ENCODE peak calls at places on chromosomes 6 and 20, in ten cellular contexts. I is H1; M is neural progenitor cell; J is stomach; H is mesenchymal stem cell; N is cardiac muscle cell; X is effector memory CD4-positive, alpha-beta T cell; V is suprapubic skin; Z is left ventricle myocardium inferior; Y is adrenal gland. U is an unnamed sample.

GRCh38 chr6:104357928-104358327 is 501.8 kb downstream of the HACE1 start:
- DNase-seq in I (no peak), M (no peak), J (no peak), H (no peak), N (peak), X (no peak), V (no peak), Z (no peak), Y (no peak), U (no peak)

GRCh38 chr20:845226-845868 is 11.8 kb downstream of the FAM110A start:
- DNase-seq in I (peak), M (peak), J (no peak), H (no peak), N (no peak), X (no peak), V (no peak), Z (no peak), Y (no peak), U (no peak)

GRCh38 chr6:45643136-45643535 is 265.4 kb upstream of the SUPT3H start:
- DNase-seq in I (no peak), M (no peak), J (no peak), H (no peak), N (no peak), X (no peak), V (no peak), Z (no peak), Y (no peak), U (no peak)

GRCh38 chr6:104312851-104313250 is 546.9 kb downstream of the HACE1 start:
- DNase-seq in I (no peak), M (no peak), J (no peak), H (no peak), N (no peak), X (no peak), V (no peak), Z (no peak), Y (no peak), U (no peak)

GRCh38 chr6:158115508-158115907 is 52.6 kb downstream of the SERAC1 start:
- DNase-seq in I (no peak), M (no peak), J (no peak), H (no peak), N (no peak), X (no peak), V (no peak), Z (no peak), Y (no peak), U (no peak)

GRCh38 chr20:37358366-37359150 is 12.6 kb downstream of the SRC start:
- DNase-seq in I (no peak), M (no peak), J (peak), H (no peak), N (no peak), X (no peak), V (no peak), Z (no peak), Y (peak), U (no peak)

GRCh38 chr6:52136055-52136454 is 48.6 kb upstream of the PKHD1 start:
- DNase-seq in I (no peak), M (no peak), J (no peak), H (no peak), N (no peak), X (no peak), V (no peak), Z (no peak), Y (no peak), U (no peak)

GRCh38 chr20:48703107-48703506 is 124.7 kb downstream of the PREX1 start:
- DNase-seq in I (no peak), M (no peak), J (peak), H (no peak), N (no peak), X (no peak), V (no peak), Z (peak), Y (peak), U (peak)

GRCh38 chr6:5511924-5512323 is 250.6 kb downstream of the FARS2 start:
- DNase-seq in I (no peak), M (peak), J (no peak), H (peak), N (no peak), X (no peak), V (no peak), Z (no peak), Y (no peak), U (no peak)

GRCh38 chr6:28794175-28795002 is 129.4 kb downstream of the TRIM27 start:
- DNase-seq in I (no peak), M (peak), J (no peak), H (peak), N (peak), X (no peak), V (no peak), Z (no peak), Y (no peak), U (no peak)

GRCh38 chr6:157631388-157631787 is 191.7 kb upstream of the SNX9 start:
- DNase-seq in I (no peak), M (peak), J (no peak), H (no peak), N (peak), X (no peak), V (no peak), Z (no peak), Y (no peak), U (no peak)

GRCh38 chr6:118565317-118565960 is 17.3 kb downstream of the PLN start:
- DNase-seq in I (no peak), M (no peak), J (no peak), H (peak), N (peak), X (no peak), V (no peak), Z (no peak), Y (no peak), U (no peak)

GRCh38 chr6:35024601-35025054 is 116.5 kb downstream of the TCP11 start:
- DNase-seq in I (no peak), M (peak), J (peak), H (peak), N (peak), X (no peak), V (no peak), Z (peak), Y (peak), U (peak)

GRCh38 chr6:30518505-30518850 is 29.2 kb downstream of the HLA-E start:
- DNase-seq in I (no peak), M (no peak), J (no peak), H (no peak), N (no peak), X (no peak), V (no peak), Z (no peak), Y (no peak), U (no peak)

GRCh38 chr6:105045546-105045945 is 88.6 kb downstream of the LIN28B start:
- DNase-seq in I (no peak), M (no peak), J (no peak), H (no peak), N (no peak), X (no peak), V (no peak), Z (no peak), Y (no peak), U (no peak)

GRCh38 chr6:43702522-43703440 is 15.2 kb upstream of the MRPS18A start:
- DNase-seq in I (peak), M (peak), J (peak), H (peak), N (peak), X (no peak), V (peak), Z (peak), Y (peak), U (no peak)

GRCh38 chr20:25117961-25118360 is 36.0 kb upstream of the VSX1 start:
- DNase-seq in I (peak), M (no peak), J (no peak), H (no peak), N (no peak), X (no peak), V (no peak), Z (no peak), Y (no peak), U (no peak)

GRCh38 chr6:168147205-168147738 is 68.3 kb upstream of the FRMD1 start:
- DNase-seq in I (no peak), M (no peak), J (no peak), H (no peak), N (no peak), X (no peak), V (no peak), Z (no peak), Y (no peak), U (no peak)

GRCh38 chr6:107866606-107867301 is 42.6 kb upstream of the SCML4 start:
- DNase-seq in I (no peak), M (peak), J (no peak), H (peak), N (peak), X (peak), V (no peak), Z (no peak), Y (no peak), U (no peak)

GRCh38 chr20:53676987-53677386 is 83.3 kb upstream of the ZNF217 start:
- DNase-seq in I (no peak), M (no peak), J (no peak), H (no peak), N (no peak), X (no peak), V (no peak), Z (no peak), Y (no peak), U (no peak)

GRCh38 chr20:38032585-38033329 is 499 bp downstream of the TTI1 start:
- DNase-seq in I (no peak), M (peak), J (no peak), H (no peak), N (no peak), X (no peak), V (no peak), Z (no peak), Y (no peak), U (no peak)

GRCh38 chr20:34907616-34908469 is 31.4 kb downstream of the ACSS2 start:
- DNase-seq in I (no peak), M (peak), J (peak), H (peak), N (peak), X (no peak), V (no peak), Z (peak), Y (peak), U (peak)

GRCh38 chr6:145529582-145529981 is 205.7 kb downstream of the EPM2A start:
- DNase-seq in I (no peak), M (no peak), J (peak), H (no peak), N (no peak), X (no peak), V (no peak), Z (no peak), Y (no peak), U (no peak)

GRCh38 chr20:12276011-12276673 is 358.4 kb downstream of the BTBD3 start:
- DNase-seq in I (no peak), M (no peak), J (no peak), H (no peak), N (no peak), X (no peak), V (no peak), Z (no peak), Y (no peak), U (no peak)

GRCh38 chr6:91029211-91029610 is 442.3 kb upstream of the MAP3K7 start:
- DNase-seq in I (no peak), M (no peak), J (no peak), H (no peak), N (peak), X (no peak), V (no peak), Z (no peak), Y (peak), U (no peak)

GRCh38 chr20:22995923-22996322 is 39.2 kb upstream of the SSTR4 start:
- DNase-seq in I (no peak), M (no peak), J (no peak), H (no peak), N (no peak), X (no peak), V (no peak), Z (no peak), Y (no peak), U (no peak)

GRCh38 chr6:105592329-105592728 is 189.4 kb upstream of the PREP start:
- DNase-seq in I (no peak), M (no peak), J (no peak), H (peak), N (no peak), X (no peak), V (no peak), Z (no peak), Y (peak), U (no peak)

GRCh38 chr20:13029687-13030510 is 21.1 kb downstream of the SPTLC3 start:
- DNase-seq in I (no peak), M (no peak), J (peak), H (peak), N (no peak), X (no peak), V (no peak), Z (no peak), Y (peak), U (no peak)

GRCh38 chr6:109793793-109794192 is 102.7 kb downstream of the FIG4 start:
- DNase-seq in I (no peak), M (no peak), J (no peak), H (peak), N (peak), X (no peak), V (no peak), Z (no peak), Y (peak), U (no peak)

GRCh38 chr6:148272084-148272483 is 70.6 kb upstream of the SASH1 start:
- DNase-seq in I (no peak), M (no peak), J (no peak), H (peak), N (no peak), X (no peak), V (no peak), Z (no peak), Y (no peak), U (no peak)

GRCh38 chr6:44333273-44333919 is 9.1 kb upstream of the SPATS1 start:
- DNase-seq in I (no peak), M (no peak), J (no peak), H (no peak), N (no peak), X (no peak), V (no peak), Z (no peak), Y (no peak), U (no peak)

GRCh38 chr6:156828280-156828703 is 51.1 kb downstream of the ARID1B start:
- DNase-seq in I (no peak), M (no peak), J (no peak), H (peak), N (no peak), X (no peak), V (no peak), Z (no peak), Y (peak), U (no peak)

GRCh38 chr6:75611011-75611701 is 9.5 kb downstream of the SENP6 start:
- DNase-seq in I (no peak), M (no peak), J (no peak), H (no peak), N (no peak), X (no peak), V (no peak), Z (no peak), Y (no peak), U (no peak)

GRCh38 chr6:75611702-75612375 is 10.2 kb downstream of the SENP6 start:
- DNase-seq in I (no peak), M (no peak), J (no peak), H (peak), N (no peak), X (no peak), V (no peak), Z (no peak), Y (no peak), U (no peak)

GRCh38 chr6:75608304-75608703 is 6.6 kb downstream of the SENP6 start:
- DNase-seq in I (no peak), M (no peak), J (no peak), H (no peak), N (no peak), X (no peak), V (no peak), Z (no peak), Y (no peak), U (no peak)

GRCh38 chr6:75609639-75610590 is 8.2 kb downstream of the SENP6 start:
- DNase-seq in I (no peak), M (no peak), J (no peak), H (peak), N (no peak), X (no peak), V (no peak), Z (no peak), Y (no peak), U (no peak)

GRCh38 chr6:75608955-75609533 is 7.4 kb downstream of the SENP6 start:
- DNase-seq in I (no peak), M (no peak), J (no peak), H (no peak), N (no peak), X (no peak), V (no peak), Z (no peak), Y (no peak), U (no peak)
- H3K27ac ChIP-seq in I (no peak), M (peak), J (peak), H (no peak), N (no peak), X (no peak), V (no peak), Z (peak), Y (peak), U (no peak)

DNA sequence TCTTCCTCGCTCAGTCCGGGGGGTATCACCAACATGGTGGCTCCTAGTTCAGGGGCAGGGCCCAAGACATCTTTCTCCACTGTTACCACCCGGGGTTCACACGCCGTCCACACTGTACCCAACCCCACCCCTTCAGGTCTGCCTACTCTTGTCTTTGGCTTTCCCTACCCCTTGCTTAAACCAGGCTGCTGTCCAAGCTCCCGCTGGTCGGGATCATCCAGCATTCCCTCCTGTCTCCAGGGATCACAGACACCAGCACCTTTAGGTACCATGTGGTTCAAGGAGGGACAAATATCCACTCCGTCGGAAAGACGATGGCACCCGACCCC is 395 bp downstream of the NELFE start:
- DNase-seq in I (no peak), M (no peak), J (no peak), H (no peak), N (no peak), X (no peak), V (no peak), Z (no peak), Y (no peak), U (no peak)
- H3K27ac ChIP-seq in I (peak), M (no peak), J (peak), H (peak), N (peak), X (peak), V (peak), Z (peak), Y (peak), U (peak)

DNA sequence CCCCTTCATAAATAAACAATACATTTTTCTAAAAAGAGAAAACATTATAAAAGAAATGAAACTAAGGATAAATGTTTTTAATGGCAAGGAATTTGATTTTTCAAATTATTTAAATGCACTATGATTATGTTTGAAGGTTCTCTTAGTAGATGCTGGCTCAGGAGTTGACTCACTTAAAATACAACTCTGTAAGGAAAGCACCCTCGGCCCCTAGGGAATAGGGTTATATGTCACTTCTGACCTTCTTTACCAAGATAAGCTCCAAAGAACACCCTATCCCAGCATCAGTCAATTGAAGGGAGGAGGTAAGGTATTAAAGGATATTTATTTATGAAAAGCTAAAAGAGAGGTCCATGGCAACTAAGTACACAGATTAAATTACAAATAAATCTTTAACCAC is 6.8 kb downstream of the SNAP91 start:
- DNase-seq in I (no peak), M (no peak), J (no peak), H (no peak), N (no peak), X (no peak), V (no peak), Z (no peak), Y (no peak), U (no peak)
- H3K27ac ChIP-seq in I (no peak), M (no peak), J (no peak), H (no peak), N (no peak), X (no peak), V (no peak), Z (no peak), Y (no peak), U (no peak)

GRCh38 chr6:37607949-37608348 is 89.7 kb downstream of the MDGA1 start:
- DNase-seq in I (no peak), M (peak), J (no peak), H (peak), N (peak), X (no peak), V (no peak), Z (no peak), Y (no peak), U (no peak)
- H3K27ac ChIP-seq in I (no peak), M (no peak), J (no peak), H (no peak), N (no peak), X (no peak), V (no peak), Z (no peak), Y (no peak), U (no peak)

DNA sequence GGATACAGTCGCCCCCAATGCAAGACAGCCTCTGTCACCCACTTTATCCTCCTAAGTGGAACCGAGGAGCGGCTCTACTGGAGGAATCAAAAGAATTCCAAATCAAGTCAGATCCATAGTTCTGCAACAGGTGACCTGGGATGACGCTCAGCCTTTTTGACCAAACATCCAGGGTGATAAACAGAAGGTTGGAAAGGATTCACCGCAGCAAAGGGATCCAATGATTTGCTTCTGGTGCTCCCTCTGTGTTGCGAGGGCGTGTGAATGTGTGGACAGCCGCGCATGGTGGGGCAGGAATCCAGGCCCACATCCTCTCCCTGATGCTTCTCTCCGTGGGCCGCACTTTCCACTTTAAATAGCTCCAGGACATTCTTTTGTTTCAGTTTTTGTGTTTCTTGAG is 116.8 kb upstream of the CDH4 start:
- DNase-seq in I (no peak), M (no peak), J (no peak), H (no peak), N (no peak), X (no peak), V (no peak), Z (no peak), Y (no peak), U (no peak)
- H3K27ac ChIP-seq in I (no peak), M (no peak), J (no peak), H (no peak), N (no peak), X (no peak), V (no peak), Z (no peak), Y (no peak), U (no peak)

GRCh38 chr6:154127638-154128037 is 88.6 kb downstream of the OPRM1 start:
- DNase-seq in I (no peak), M (peak), J (no peak), H (no peak), N (no peak), X (no peak), V (no peak), Z (no peak), Y (no peak), U (no peak)
- H3K27ac ChIP-seq in I (no peak), M (no peak), J (no peak), H (no peak), N (no peak), X (no peak), V (no peak), Z (no peak), Y (no peak), U (no peak)

DNA sequence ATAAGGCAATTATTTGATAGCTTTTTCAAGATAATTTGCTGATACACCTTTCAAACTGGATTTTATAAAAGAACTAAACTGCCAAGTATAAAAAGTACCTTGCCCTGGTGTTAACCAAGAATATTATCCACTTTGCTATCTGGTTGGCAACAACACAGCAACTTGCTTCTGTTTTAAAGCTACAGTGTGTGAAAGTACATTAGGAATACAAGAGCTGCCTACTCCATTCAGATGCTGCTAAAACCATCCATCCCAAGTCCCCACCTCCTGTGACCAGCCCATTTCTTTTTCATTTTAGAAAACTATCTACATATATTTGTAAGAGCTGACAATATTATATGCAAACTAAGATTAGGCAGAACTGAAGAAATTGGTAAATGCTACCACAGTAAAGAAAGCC is 12.8 kb downstream of the CLDN20 start:
- DNase-seq in I (no peak), M (no peak), J (no peak), H (no peak), N (no peak), X (no peak), V (no peak), Z (no peak), Y (no peak), U (no peak)
- H3K27ac ChIP-seq in I (no peak), M (no peak), J (peak), H (no peak), N (no peak), X (no peak), V (no peak), Z (peak), Y (no peak), U (peak)

GRCh38 chr20:62741191-62741676 is 32.6 kb downstream of the NTSR1 start:
- DNase-seq in I (peak), M (peak), J (no peak), H (peak), N (peak), X (no peak), V (no peak), Z (peak), Y (no peak), U (no peak)

GRCh38 chr20:62743777-62744317 is 35.2 kb downstream of the NTSR1 start:
- DNase-seq in I (no peak), M (no peak), J (no peak), H (no peak), N (no peak), X (no peak), V (peak), Z (peak), Y (no peak), U (no peak)

GRCh38 chr20:62741701-62742491 is 33.3 kb downstream of the NTSR1 start:
- DNase-seq in I (no peak), M (no peak), J (no peak), H (no peak), N (no peak), X (no peak), V (no peak), Z (peak), Y (no peak), U (no peak)

GRCh38 chr20:62742979-62743776 is 34.5 kb downstream of the NTSR1 start:
- DNase-seq in I (no peak), M (no peak), J (no peak), H (no peak), N (no peak), X (no peak), V (no peak), Z (peak), Y (no peak), U (no peak)

GRCh38 chr20:62742550-62742949 is 33.9 kb downstream of the NTSR1 start:
- DNase-seq in I (no peak), M (no peak), J (no peak), H (no peak), N (no peak), X (no peak), V (no peak), Z (peak), Y (no peak), U (no peak)
- H3K27ac ChIP-seq in I (no peak), M (no peak), J (no peak), H (no peak), N (no peak), X (no peak), V (no peak), Z (no peak), Y (no peak), U (no peak)

U was measured in substantia nigra.